ENCODE peak calls at places on chromosomes 12 and 14, in nine cellular contexts. U is CD8-positive, alpha-beta T cell; V is right atrium auricular region; K is cardiac muscle cell; F is fibroblast of lung; G is tibial nerve; M is mucosa of descending colon; T is pancreas; Z is PC-3. I is an unnamed sample.
A peak's percentile ranks its signal among the peaks of the same experiment; 100 is the strongest.

GRCh38 chr12:6915023-6915788 is 826 bp downstream of the ENO2 start:
- DNase-seq in U (no peak), V (no peak), K (no peak), F (no peak), G (peak; percentile 37), M (peak; percentile 56), T (no peak), Z (no peak), I (no peak)

GRCh38 chr14:63192085-63192484 is 12.2 kb upstream of the RHOJ start:
- DNase-seq in U (no peak), V (no peak), K (peak; percentile 55), F (peak; percentile 59), G (no peak), M (no peak), T (no peak), Z (no peak), I (no peak)

GRCh38 chr14:92471919-92472318 is 41.7 kb upstream of the RIN3 start:
- DNase-seq in U (no peak), V (peak; percentile 52), K (peak; percentile 71), F (peak; percentile 94), G (no peak), M (no peak), T (no peak), Z (peak; percentile 80), I (no peak)

GRCh38 chr14:64695071-64695470 is 9.2 kb upstream of the PLEKHG3 start:
- DNase-seq in U (no peak), V (no peak), K (no peak), F (no peak), G (no peak), M (no peak), T (no peak), Z (peak; percentile 52), I (no peak)

GRCh38 chr12:49061157-49061650 is 610 bp upstream of the KMT2D start:
- DNase-seq in U (no peak), V (no peak), K (no peak), F (no peak), G (no peak), M (no peak), T (no peak), Z (no peak), I (no peak)

GRCh38 chr14:69270097-69270496 is 10.1 kb downstream of the GALNT16 start:
- DNase-seq in U (no peak), V (no peak), K (no peak), F (no peak), G (no peak), M (no peak), T (no peak), Z (no peak), I (no peak)

GRCh38 chr12:53589915-53590314 is 36.3 kb downstream of the ATF7 start:
- DNase-seq in U (no peak), V (no peak), K (no peak), F (no peak), G (no peak), M (no peak), T (no peak), Z (no peak), I (no peak)

GRCh38 chr14:99047436-99048110 is 224.4 kb downstream of the BCL11B start:
- DNase-seq in U (no peak), V (no peak), K (no peak), F (peak; percentile 51), G (no peak), M (no peak), T (no peak), Z (no peak), I (no peak)

GRCh38 chr14:100620437-100621100 is 33.4 kb upstream of the BEGAIN start:
- DNase-seq in U (no peak), V (no peak), K (no peak), F (no peak), G (no peak), M (peak; percentile 27), T (no peak), Z (no peak), I (no peak)

GRCh38 chr12:47545938-47546609 is 159.8 kb downstream of the RPAP3 start:
- DNase-seq in U (no peak), V (no peak), K (peak; percentile 52), F (no peak), G (no peak), M (no peak), T (no peak), Z (no peak), I (no peak)

GRCh38 chr12:47551426-47551851 is 154.4 kb downstream of the RPAP3 start:
- DNase-seq in U (no peak), V (no peak), K (peak; percentile 42), F (peak; percentile 66), G (peak; percentile 9), M (no peak), T (no peak), Z (peak; percentile 56), I (peak; percentile 67)

GRCh38 chr12:47549258-47549657 is 156.6 kb downstream of the RPAP3 start:
- DNase-seq in U (no peak), V (no peak), K (peak; percentile 7), F (peak; percentile 18), G (no peak), M (no peak), T (no peak), Z (peak; percentile 61), I (no peak)

DNA sequence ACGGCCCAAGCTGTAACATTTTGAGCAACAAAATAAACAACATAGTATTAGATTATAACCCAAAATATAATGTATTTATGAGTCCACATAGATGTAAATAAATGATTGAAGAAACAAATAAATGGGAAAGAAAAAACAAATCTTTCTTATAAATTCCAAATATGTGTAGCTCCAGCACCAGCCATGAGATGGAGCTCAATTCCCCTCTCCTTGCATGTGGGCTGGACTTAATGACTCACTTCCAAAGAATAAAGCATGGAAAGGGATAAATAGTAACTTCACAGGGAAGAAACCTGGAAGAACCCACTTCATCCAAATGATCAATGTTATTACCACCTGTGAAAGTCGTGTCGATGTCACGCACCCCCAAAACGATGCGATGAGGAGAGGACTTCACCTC is 158.8 kb downstream of the RPAP3 start:
- DNase-seq in U (no peak), V (no peak), K (peak; percentile 59), F (peak; percentile 54), G (no peak), M (no peak), T (no peak), Z (peak; percentile 70), I (no peak)
- TF ChIP-seq CTCF in U (no peak), V (no peak), K (peak; percentile 54), F (peak; percentile 55), G (no peak), M (no peak), T (no peak), Z (peak; percentile 77), I (peak; percentile 59)

GRCh38 chr14:21852775-21853174 is 179.2 kb upstream of the OR4E1 start:
- DNase-seq in U (no peak), V (no peak), K (peak; percentile 6), F (no peak), G (no peak), M (no peak), T (no peak), Z (no peak), I (no peak)
- H3K4me3 ChIP-seq in U (no peak overlapping the region), V (no peak overlapping the region), K (no peak overlapping the region), F (no peak overlapping the region), G (no peak overlapping the region), M (no peak overlapping the region), T (no peak overlapping the region), Z (no peak overlapping the region), I (no peak overlapping the region)

GRCh38 chr12:57093412-57094193 is 4.7 kb downstream of the NAB2 start:
- DNase-seq in U (peak; percentile 75), V (peak; percentile 82), K (peak; percentile 93), F (peak; percentile 87), G (peak; percentile 72), M (peak; percentile 79), T (peak; percentile 83), Z (peak; percentile 33), I (no peak)

GRCh38 chr12:57094194-57095160 is 5.6 kb downstream of the NAB2 start:
- DNase-seq in U (no peak), V (no peak), K (no peak), F (no peak), G (no peak), M (no peak), T (peak; percentile 47), Z (no peak), I (no peak)

GRCh38 chr12:57096099-57096572 is 7.2 kb downstream of the NAB2 start:
- DNase-seq in U (no peak), V (no peak), K (peak; percentile 41), F (no peak), G (no peak), M (no peak), T (no peak), Z (no peak), I (no peak)

GRCh38 chr12:57096748-57097553 is 8.0 kb downstream of the NAB2 start:
- DNase-seq in U (no peak), V (no peak), K (no peak), F (no peak), G (no peak), M (no peak), T (peak; percentile 41), Z (no peak), I (no peak)

GRCh38 chr12:57095440-57095839 is 6.5 kb downstream of the NAB2 start:
- DNase-seq in U (no peak), V (no peak), K (no peak), F (no peak), G (no peak), M (no peak), T (peak; percentile 8), Z (no peak), I (no peak)
- H3K36me3 ChIP-seq in U (peaks cover 53% of the 10 kb centered on the region), V (peaks cover 72% of the 10 kb centered on the region), K (peaks cover 15% of the 10 kb centered on the region), F (peaks cover 48% of the 10 kb centered on the region), G (peaks cover 91% of the 10 kb centered on the region), M (no peaks in the 10 kb centered on the region), T (peaks cover 26% of the 10 kb centered on the region), Z (no peaks in the 10 kb centered on the region), I (peaks cover 57% of the 10 kb centered on the region)

DNA sequence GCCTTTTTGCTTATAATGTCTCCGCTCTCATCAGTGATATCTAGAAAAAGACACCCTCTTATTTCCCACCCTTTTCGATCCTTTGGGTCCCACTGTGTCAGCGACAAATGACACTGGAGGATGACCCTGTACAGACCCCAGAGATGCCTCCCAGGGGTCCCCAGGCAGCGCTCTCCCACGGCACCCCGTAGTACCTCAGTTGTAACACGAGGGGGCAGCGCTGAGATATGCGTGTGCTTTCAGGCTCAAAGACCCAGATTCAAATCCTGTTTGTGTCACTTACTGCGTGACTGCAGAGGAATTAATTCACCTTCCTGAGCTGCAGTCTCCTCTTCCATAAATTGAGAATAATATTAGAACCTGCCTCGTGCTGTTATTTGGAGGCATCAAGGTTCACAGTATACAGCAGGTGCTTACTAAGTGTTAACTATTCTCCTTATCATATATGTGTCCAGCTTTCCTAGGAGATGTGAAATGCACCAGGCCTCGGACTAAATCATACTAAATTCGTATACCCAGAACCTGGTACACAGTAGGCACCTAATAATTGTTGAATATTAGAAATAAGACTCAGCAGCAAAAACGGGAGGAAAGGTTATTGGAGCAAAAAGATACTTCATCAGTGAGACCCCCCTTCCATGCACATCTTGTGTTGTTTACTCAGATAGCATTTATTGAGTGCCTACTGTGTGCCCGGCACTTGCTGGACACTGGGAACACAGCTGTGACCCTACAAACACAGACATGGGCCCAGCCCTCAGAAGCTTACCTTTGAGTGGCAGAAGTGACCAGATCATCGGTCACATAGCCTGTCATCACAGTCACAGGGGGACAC is 99.9 kb downstream of the PHETA1 start:
- DNase-seq in U (peak; percentile 11), V (no peak), K (no peak), F (no peak), G (no peak), M (no peak), T (no peak), Z (peak; percentile 23), I (no peak)
- TF ChIP-seq CTCF in U (peak; percentile 44), V (no peak), K (peak; percentile 46), F (peak; percentile 34), G (no peak), M (no peak), T (no peak), Z (peak; percentile 87), I (peak; percentile 49)

I was measured in BJ.